ENCODE peak calls at places on chromosome 11, in five cellular contexts. T, X, H, R and Q are unnamed samples.
A peak's percentile ranks its signal among the peaks of the same experiment; 100 is the strongest.

GRCh38 chr11:76284161-76284560 is 77.9 kb upstream of the WNT11 start:
- DNase-seq in T (no peak), X (no peak), H (no peak), R (no peak), Q (no peak)

GRCh38 chr11:20162340-20162739 is 2.1 kb upstream of the DBX1 start:
- DNase-seq in T (no peak), X (no peak), H (no peak), R (no peak), Q (no peak)

GRCh38 chr11:12272821-12273617 is 104.4 kb upstream of the PARVA start:
- DNase-seq in T (no peak), X (peak; percentile 41), H (no peak), R (no peak), Q (no peak)

GRCh38 chr11:112881461-112881860 is 79.8 kb upstream of the NCAM1 start:
- DNase-seq in T (peak; percentile 20), X (no peak), H (peak; percentile 68), R (no peak), Q (peak; percentile 83)

GRCh38 chr11:12271241-12271640 is 106.1 kb upstream of the PARVA start:
- DNase-seq in T (no peak), X (no peak), H (no peak), R (no peak), Q (no peak)

GRCh38 chr11:113992459-113993105 is 17.7 kb downstream of the HTR3A start:
- DNase-seq in T (no peak), X (no peak), H (no peak), R (no peak), Q (no peak)

GRCh38 chr11:27040302-27041115 is at the start of gene BBOX1:
- DNase-seq in T (no peak), X (no peak), H (no peak), R (no peak), Q (no peak)

GRCh38 chr11:88363566-88364169 is 26.1 kb upstream of the CTSC start:
- DNase-seq in T (no peak), X (no peak), H (no peak), R (no peak), Q (no peak)

GRCh38 chr11:110908401-110909106 is 196.3 kb upstream of the ARHGAP20 start:
- DNase-seq in T (peak; percentile 8), X (no peak), H (no peak), R (no peak), Q (no peak)

GRCh38 chr11:2693851-2694261 is 5.9 kb downstream of the KCNQ1OT1 start:
- DNase-seq in T (peak; percentile 10), X (peak; percentile 39), H (no peak), R (no peak), Q (no peak)

GRCh38 chr11:11843233-11843632 is 1.5 kb downstream of the USP47 start:
- DNase-seq in T (peak; percentile 33), X (peak; percentile 58), H (no peak), R (no peak), Q (no peak)

GRCh38 chr11:70326365-70326803 is 55.9 kb downstream of the PPFIA1 start:
- DNase-seq in T (no peak), X (no peak), H (no peak), R (no peak), Q (no peak)

GRCh38 chr11:100739636-100740035 is 52.5 kb downstream of the ARHGAP42 start:
- DNase-seq in T (peak; percentile 72), X (peak; percentile 40), H (no peak), R (no peak), Q (no peak)

GRCh38 chr11:114257621-114258558 is 38.3 kb upstream of the NNMT start:
- DNase-seq in T (no peak), X (peak; percentile 64), H (no peak), R (no peak), Q (peak; percentile 60)

GRCh38 chr11:9069256-9069655 is 22.1 kb downstream of the SCUBE2 start:
- DNase-seq in T (no peak), X (no peak), H (no peak), R (no peak), Q (no peak)

GRCh38 chr11:1928891-1929541 is 9.5 kb downstream of the TNNT3 start:
- DNase-seq in T (no peak), X (no peak), H (no peak), R (no peak), Q (no peak)

GRCh38 chr11:31262761-31263160 is 106.8 kb downstream of the DCDC1 start:
- DNase-seq in T (no peak), X (no peak), H (no peak), R (no peak), Q (no peak)

GRCh38 chr11:90847268-90847886 is 624.5 kb upstream of the CHORDC1 start:
- DNase-seq in T (no peak), X (no peak), H (no peak), R (no peak), Q (no peak)

GRCh38 chr11:82523141-82523540 is 210.5 kb downstream of the FAM181B start:
- DNase-seq in T (no peak), X (no peak), H (no peak), R (no peak), Q (no peak)

GRCh38 chr11:69212121-69213110 is 56.7 kb downstream of the SMIM38 start:
- DNase-seq in T (no peak), X (no peak), H (no peak), R (no peak), Q (no peak)

DNA sequence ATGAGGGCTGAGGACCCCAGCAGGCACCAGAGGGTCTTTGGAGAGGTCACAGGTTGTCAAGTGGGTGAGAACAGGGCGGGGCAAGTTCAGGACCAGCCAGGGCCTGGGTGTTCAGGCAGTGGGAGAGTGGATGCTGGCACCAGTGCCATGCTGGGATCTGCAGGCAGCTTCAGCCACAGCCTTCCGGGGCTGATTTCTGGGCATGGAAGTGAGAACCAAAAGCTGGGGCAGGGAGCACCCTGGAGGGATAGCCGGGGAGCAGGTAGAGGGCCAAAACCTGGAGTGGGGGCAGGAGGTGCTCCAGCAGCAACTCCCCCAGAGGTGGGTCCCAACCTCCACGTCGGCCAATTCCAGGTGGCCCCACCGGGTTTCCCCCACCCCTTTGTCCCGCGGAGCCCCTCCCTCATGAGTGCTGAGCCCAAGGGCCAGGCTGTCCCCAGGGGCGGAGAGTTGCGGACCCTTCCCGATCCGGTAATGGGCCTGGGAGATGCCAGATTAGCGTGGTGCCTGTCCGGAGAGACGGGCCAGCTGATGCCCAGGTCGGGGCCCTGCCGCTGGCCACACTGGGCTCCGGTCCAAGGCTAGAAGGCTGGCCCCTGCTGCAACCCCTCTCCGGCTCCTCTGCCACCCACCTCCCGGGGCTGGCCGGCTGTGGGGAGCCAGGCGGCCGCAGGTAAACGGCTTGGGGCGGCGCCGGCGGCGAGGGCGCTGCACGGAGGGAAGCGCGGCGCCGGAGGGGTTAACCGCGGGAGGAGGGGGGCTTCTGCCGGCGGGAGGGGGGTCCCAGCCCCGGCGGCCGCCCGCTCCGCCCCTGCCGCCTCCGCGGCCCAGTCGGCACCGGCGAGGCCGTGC is at the start of gene KCNK4:
- DNase-seq in T (no peak), X (no peak), H (no peak), R (no peak), Q (peak; percentile 73)
- H3K4me3 ChIP-seq in T (no peak within 1 kb of the TSS), X (peak within 1 kb of the TSS; percentile 16), H (no peak within 1 kb of the TSS), R (no peak within 1 kb of the TSS), Q (peak within 1 kb of the TSS; percentile 21)

GRCh38 chr11:86696004-86696403 is 23.6 kb upstream of the ME3 start:
- DNase-seq in T (peak; percentile 37), X (peak; percentile 11), H (no peak), R (no peak), Q (no peak)
- TF ChIP-seq KDM1A in T (no peak), X (no peak), H (no peak), R (no peak), Q (no peak)

GRCh38 chr11:64034411-64034811 is 1.3 kb upstream of the FLRT1 start:
- DNase-seq in T (no peak), X (no peak), H (peak; percentile 30), R (no peak), Q (peak; percentile 74)

GRCh38 chr11:64036081-64037026 is 623 bp downstream of the FLRT1 start:
- DNase-seq in T (no peak), X (no peak), H (peak; percentile 47), R (no peak), Q (no peak)

GRCh38 chr11:64035581-64035980 is at the start of gene FLRT1:
- DNase-seq in T (no peak), X (no peak), H (peak; percentile 61), R (no peak), Q (no peak)

GRCh38 chr11:64037027-64037633 is 1.4 kb downstream of the FLRT1 start:
- DNase-seq in T (no peak), X (no peak), H (no peak), R (no peak), Q (no peak)

GRCh38 chr11:64035081-64035524 is 628 bp upstream of the FLRT1 start:
- DNase-seq in T (no peak), X (no peak), H (no peak), R (no peak), Q (no peak)
- H3K4me3 ChIP-seq in T (peak overlapping the region; percentile 66), X (no peak overlapping the region), H (no peak overlapping the region), R (no peak overlapping the region), Q (no peak overlapping the region)

GRCh38 chr11:119721129-119722120 is 7.6 kb downstream of the NECTIN1 start:
- DNase-seq in T (peak; percentile 21), X (peak; percentile 67), H (peak; percentile 43), R (no peak), Q (no peak)

GRCh38 chr11:119716475-119717057 is 12.4 kb downstream of the NECTIN1 start:
- DNase-seq in T (no peak), X (no peak), H (peak; percentile 26), R (no peak), Q (no peak)

GRCh38 chr11:119714590-119714989 is 14.4 kb downstream of the NECTIN1 start:
- DNase-seq in T (no peak), X (no peak), H (no peak), R (no peak), Q (no peak)

GRCh38 chr11:119720311-119720710 is 8.7 kb downstream of the NECTIN1 start:
- DNase-seq in T (no peak), X (no peak), H (no peak), R (no peak), Q (no peak)

DNA sequence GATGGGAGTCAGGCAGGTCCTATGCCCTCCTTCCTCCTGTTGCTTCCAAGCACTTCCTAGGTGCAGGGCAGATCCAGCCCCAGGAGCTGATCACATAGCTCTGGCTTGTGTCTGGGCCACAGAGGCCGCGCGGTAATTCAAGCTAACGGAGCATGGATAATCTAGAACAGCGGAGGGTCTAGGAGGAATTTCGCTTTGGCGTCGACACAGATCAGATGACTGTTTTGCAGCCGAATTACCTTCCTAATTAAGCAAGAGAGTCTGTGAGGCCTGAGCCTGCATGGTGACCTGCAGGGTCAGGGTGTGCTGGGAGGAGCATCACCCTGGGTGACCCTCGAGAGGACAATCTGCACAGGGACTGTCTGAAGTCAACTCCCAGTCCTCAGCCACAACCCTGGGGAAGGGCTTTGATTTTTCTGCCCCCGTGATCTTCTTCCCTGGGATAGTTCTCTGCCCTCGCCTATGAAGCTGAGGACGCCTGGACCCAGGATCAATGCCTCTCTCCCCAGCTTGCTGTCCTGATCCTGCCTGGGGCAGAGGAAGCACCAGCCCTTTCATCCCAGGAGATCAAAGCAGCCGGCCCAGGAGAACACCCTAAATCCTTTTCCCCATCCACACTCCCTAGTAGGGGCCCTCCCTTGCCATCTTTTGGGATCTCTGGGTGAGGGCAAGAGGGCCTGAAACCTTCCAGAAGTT is 11.0 kb downstream of the NECTIN1 start:
- DNase-seq in T (no peak), X (peak; percentile 13), H (no peak), R (no peak), Q (no peak)
- TF ChIP-seq KDM1A in T (no peak), X (no peak), H (no peak), R (no peak), Q (no peak)